ENCODE peak calls at places on chromosomes 12 and 14, in nine cellular contexts. K is gastrocnemius medialis; R is effector memory CD4-positive, alpha-beta T cell; D is prostate gland; V is tibial artery; I is right lobe of liver; U is heart right ventricle; Y is left ventricle myocardium inferior; J is cardiac muscle cell. Z is an unnamed sample.
A peak's percentile ranks its signal among the peaks of the same experiment; 100 is the strongest.

GRCh38 chr12:31959701-31960391 is 631 bp downstream of the RESF1 start:
- DNase-seq in K (peak; percentile 49), R (peak; percentile 27), D (peak; percentile 46), V (peak; percentile 81), I (peak; percentile 85), U (peak; percentile 72), Y (peak; percentile 75), J (peak; percentile 66), Z (peak; percentile 56)

GRCh38 chr14:32934891-32935633 is 3.6 kb upstream of the NPAS3 start:
- DNase-seq in K (no peak), R (no peak), D (no peak), V (no peak), I (no peak), U (no peak), Y (no peak), J (no peak), Z (peak; percentile 41)

GRCh38 chr12:106358410-106359241 is 1.1 kb downstream of the POLR3B start:
- DNase-seq in K (peak; percentile 76), R (no peak), D (peak; percentile 16), V (peak; percentile 73), I (no peak), U (no peak), Y (no peak), J (peak; percentile 84), Z (peak; percentile 49)

GRCh38 chr12:120225200-120225558 is 24.3 kb upstream of the RPLP0 start:
- DNase-seq in K (no peak), R (no peak), D (no peak), V (no peak), I (no peak), U (no peak), Y (no peak), J (no peak), Z (no peak)

GRCh38 chr12:130953783-130954543 is at the start of gene ADGRD1:
- DNase-seq in K (peak; percentile 73), R (no peak), D (no peak), V (peak; percentile 81), I (no peak), U (peak; percentile 77), Y (peak; percentile 71), J (peak; percentile 75), Z (no peak)

GRCh38 chr14:55298423-55298822 is 27.2 kb downstream of the FBXO34 start:
- DNase-seq in K (no peak), R (no peak), D (no peak), V (no peak), I (no peak), U (no peak), Y (no peak), J (no peak), Z (no peak)

GRCh38 chr12:27733052-27733656 is 22.5 kb downstream of the MRPS35 start:
- DNase-seq in K (no peak), R (no peak), D (no peak), V (no peak), I (no peak), U (no peak), Y (no peak), J (peak; percentile 57), Z (no peak)

GRCh38 chr12:120194534-120195395 is at the start of gene GCN1:
- DNase-seq in K (peak; percentile 84), R (peak; percentile 78), D (peak; percentile 63), V (peak; percentile 90), I (peak; percentile 90), U (peak; percentile 82), Y (peak; percentile 86), J (peak; percentile 87), Z (peak; percentile 80)

GRCh38 chr12:92304335-92305066 is 158.9 kb upstream of the BTG1 start:
- DNase-seq in K (no peak), R (no peak), D (no peak), V (no peak), I (no peak), U (peak; percentile 31), Y (no peak), J (peak; percentile 5), Z (no peak)

GRCh38 chr14:54451961-54452360 is 10.8 kb upstream of the CNIH1 start:
- DNase-seq in K (no peak), R (no peak), D (no peak), V (no peak), I (no peak), U (no peak), Y (no peak), J (no peak), Z (no peak)

GRCh38 chr12:78386871-78387270 is 477.7 kb upstream of the SYT1 start:
- DNase-seq in K (no peak), R (no peak), D (no peak), V (no peak), I (no peak), U (no peak), Y (no peak), J (no peak), Z (no peak)

GRCh38 chr14:58628381-58628780 is 9.4 kb upstream of the DACT1 start:
- DNase-seq in K (no peak), R (no peak), D (no peak), V (no peak), I (no peak), U (no peak), Y (no peak), J (peak; percentile 8), Z (no peak)

GRCh38 chr12:179131-179884 is 34.6 kb downstream of the SLC6A12 start:
- DNase-seq in K (no peak), R (no peak), D (no peak), V (no peak), I (no peak), U (peak; percentile 53), Y (peak; percentile 44), J (no peak), Z (no peak)

GRCh38 chr12:32272465-32272864 is 126.9 kb upstream of the FGD4 start:
- DNase-seq in K (no peak), R (no peak), D (no peak), V (no peak), I (no peak), U (no peak), Y (no peak), J (no peak), Z (no peak)

GRCh38 chr14:75198291-75198933 is 22.0 kb upstream of the TMED10 start:
- DNase-seq in K (peak; percentile 20), R (no peak), D (no peak), V (peak; percentile 77), I (no peak), U (peak; percentile 20), Y (peak; percentile 56), J (peak; percentile 65), Z (no peak)

GRCh38 chr12:1384910-1385309 is 209.5 kb downstream of the FBXL14 start:
- DNase-seq in K (no peak), R (no peak), D (no peak), V (no peak), I (no peak), U (no peak), Y (no peak), J (peak; percentile 6), Z (no peak)

GRCh38 chr12:108287227-108287626 is 51.9 kb downstream of the CMKLR1 start:
- DNase-seq in K (no peak), R (no peak), D (no peak), V (no peak), I (no peak), U (no peak), Y (no peak), J (no peak), Z (no peak)

GRCh38 chr12:108284163-108284562 is 54.9 kb downstream of the CMKLR1 start:
- DNase-seq in K (no peak), R (no peak), D (no peak), V (no peak), I (no peak), U (no peak), Y (no peak), J (no peak), Z (no peak)

GRCh38 chr12:108285016-108285415 is 54.1 kb downstream of the CMKLR1 start:
- DNase-seq in K (no peak), R (no peak), D (no peak), V (no peak), I (no peak), U (no peak), Y (no peak), J (no peak), Z (no peak)

GRCh38 chr12:108289342-108290131 is 49.6 kb downstream of the CMKLR1 start:
- DNase-seq in K (peak; percentile 67), R (no peak), D (no peak), V (peak; percentile 86), I (no peak), U (no peak), Y (peak; percentile 72), J (no peak), Z (no peak)
- H3K36me3 ChIP-seq in K (no peaks in the 10 kb centered on the region), R (no peaks in the 10 kb centered on the region), D (no peaks in the 10 kb centered on the region), V (peaks cover 26% of the 10 kb centered on the region), I (no peaks in the 10 kb centered on the region), U (peaks cover 29% of the 10 kb centered on the region), Y (peaks cover 9% of the 10 kb centered on the region), J (no peaks in the 10 kb centered on the region), Z (no peaks in the 10 kb centered on the region)

DNA sequence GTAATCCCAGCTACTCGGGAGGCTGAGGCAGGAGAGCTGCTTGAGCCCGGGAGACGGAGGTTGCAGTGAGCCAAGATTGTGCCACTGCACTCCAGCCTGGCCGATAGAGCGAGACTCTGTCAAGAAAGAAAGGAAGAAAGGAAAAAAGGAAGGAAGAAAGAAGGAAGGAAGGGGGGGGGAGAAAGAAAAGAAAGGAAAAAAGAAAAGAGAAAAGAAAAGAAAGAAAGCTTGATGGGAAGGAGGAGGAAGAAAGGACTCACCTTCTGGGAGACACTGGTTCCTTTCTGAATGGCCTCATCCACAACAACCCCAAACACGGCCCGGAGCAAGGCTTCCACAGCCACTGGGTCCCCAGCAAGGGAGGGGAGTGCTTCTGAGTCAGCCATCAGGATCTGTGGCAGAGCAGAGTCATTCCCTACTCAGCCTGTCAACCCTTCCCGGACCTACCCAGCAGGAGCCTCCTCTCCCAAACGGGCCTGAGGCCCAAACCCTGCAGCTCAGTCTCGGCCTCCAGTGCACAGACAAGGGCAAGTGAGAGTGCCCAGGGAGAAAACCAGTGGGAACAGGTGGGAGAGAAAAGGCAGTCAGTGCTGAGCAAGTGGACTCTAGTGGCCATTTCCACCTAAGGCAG is 7.3 kb upstream of the ZNF740 start:
- DNase-seq in K (no peak), R (no peak), D (no peak), V (peak; percentile 41), I (no peak), U (no peak), Y (no peak), J (no peak), Z (no peak)
- H3K27ac ChIP-seq in K (no peak overlapping the region), R (no peak overlapping the region), D (no peak overlapping the region), V (no peak overlapping the region), I (no peak overlapping the region), U (no peak overlapping the region), Y (no peak overlapping the region), J (no peak overlapping the region), Z (no peak overlapping the region)

GRCh38 chr12:122099280-122099749 is 20.8 kb downstream of the MLXIP start:
- DNase-seq in K (peak; percentile 94), R (no peak), D (no peak), V (no peak), I (no peak), U (no peak), Y (no peak), J (no peak), Z (peak; percentile 76)
- H3K4me1 ChIP-seq in K (peaks cover 86% of the 10 kb centered on the region), R (peaks cover 31% of the 10 kb centered on the region), D (peaks cover 36% of the 10 kb centered on the region), V (peaks cover 22% of the 10 kb centered on the region), I (peaks cover 23% of the 10 kb centered on the region), U (peaks cover 76% of the 10 kb centered on the region), Y (peaks cover 89% of the 10 kb centered on the region), J (peaks cover 18% of the 10 kb centered on the region), Z (peaks cover 42% of the 10 kb centered on the region)

DNA sequence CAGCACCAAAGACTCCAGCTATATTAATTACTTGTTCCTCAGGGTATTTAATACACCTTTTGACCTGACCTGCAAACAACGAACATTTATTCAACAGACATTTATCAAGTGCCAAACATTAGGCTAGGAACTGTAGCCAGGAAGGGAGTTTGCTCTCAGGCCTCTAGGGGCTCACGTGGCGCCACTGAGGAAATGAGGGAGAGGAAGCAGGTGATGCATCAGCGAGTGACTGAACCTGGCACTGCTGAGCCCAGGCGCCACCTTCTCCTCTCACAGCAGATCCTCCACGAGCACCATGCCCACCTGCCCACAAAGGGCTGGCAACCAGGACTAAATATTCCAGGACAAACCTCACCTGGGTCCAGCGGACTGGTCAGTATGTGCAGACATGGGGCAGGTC is 50.2 kb downstream of the SETD3 start:
- DNase-seq in K (no peak), R (no peak), D (no peak), V (no peak), I (no peak), U (peak; percentile 21), Y (no peak), J (no peak), Z (no peak)
- H3K36me3 ChIP-seq in K (no peaks in the 10 kb centered on the region), R (peaks cover 10% of the 10 kb centered on the region), D (no peaks in the 10 kb centered on the region), V (peaks cover 28% of the 10 kb centered on the region), I (peaks cover under 1% of the 10 kb centered on the region), U (peaks cover 83% of the 10 kb centered on the region), Y (peaks cover 48% of the 10 kb centered on the region), J (no peaks in the 10 kb centered on the region), Z (peaks cover 12% of the 10 kb centered on the region)

Z was measured in SJCRH30.